ENCODE peak calls at places on chromosomes 13 and 19, in six cellular contexts. H is heart right ventricle, T is sigmoid colon, C is heart left ventricle, A is mesenchymal stem cell, P is colonic mucosa. S is an unnamed sample. For H3K36me3, the result is how much of the 10 kb centered on the place peaks cover.

GRCh38 chr19:28027116-28027515 is 1185.8 kb downstream of the UQCRFS1 start:
- DNase-seq in H (no peak), T (no peak), C (no peak), A (no peak), P (no peak), S (no peak)

GRCh38 chr19:55179570-55180484 is at the start of gene SYT5:
- DNase-seq in H (peak), T (no peak), C (no peak), A (no peak), P (peak), S (no peak)

GRCh38 chr19:38736036-38736412 is 8.2 kb downstream of the CAPN12 start:
- DNase-seq in H (peak), T (peak), C (peak), A (peak), P (peak), S (no peak)

GRCh38 chr19:7554990-7555864 is 19.7 kb downstream of the PNPLA6 start:
- DNase-seq in H (no peak), T (no peak), C (no peak), A (no peak), P (peak), S (no peak)

GRCh38 chr19:39506944-39507714 is 7.8 kb upstream of the SELENOV start:
- DNase-seq in H (no peak), T (no peak), C (no peak), A (peak), P (peak), S (no peak)

GRCh38 chr13:106597190-106597589 is 29.3 kb upstream of the ARGLU1 start:
- DNase-seq in H (peak), T (peak), C (peak), A (no peak), P (no peak), S (no peak)

GRCh38 chr13:71587778-71588177 is 279.2 kb downstream of the DACH1 start:
- DNase-seq in H (no peak), T (no peak), C (no peak), A (no peak), P (no peak), S (no peak)

GRCh38 chr19:31160346-31160926 is 188.8 kb downstream of the TSHZ3 start:
- DNase-seq in H (no peak), T (no peak), C (no peak), A (no peak), P (no peak), S (no peak)

GRCh38 chr19:48102870-48103751 is 7.5 kb downstream of the PLA2G4C start:
- DNase-seq in H (no peak), T (no peak), C (no peak), A (no peak), P (peak), S (peak)

GRCh38 chr19:46919324-46919723 is 58.5 kb downstream of the ARHGAP35 start:
- DNase-seq in H (no peak), T (no peak), C (no peak), A (peak), P (no peak), S (no peak)

GRCh38 chr13:49400755-49401659 is 42.9 kb downstream of the CAB39L start:
- DNase-seq in H (no peak), T (peak), C (peak), A (peak), P (peak), S (no peak)

GRCh38 chr19:29121684-29122083 is 91.3 kb downstream of the UQCRFS1 start:
- DNase-seq in H (no peak), T (no peak), C (no peak), A (no peak), P (no peak), S (no peak)

GRCh38 chr13:113666951-113667701 is at the start of gene GRK1:
- DNase-seq in H (no peak), T (peak), C (peak), A (no peak), P (no peak), S (peak)

GRCh38 chr19:18029617-18030338 is 21.8 kb downstream of the ARRDC2 start:
- DNase-seq in H (no peak), T (peak), C (no peak), A (peak), P (peak), S (peak)

GRCh38 chr19:13002970-13003540 is 7.8 kb downstream of the NFIX start:
- DNase-seq in H (no peak), T (peak), C (no peak), A (no peak), P (peak), S (no peak)

GRCh38 chr19:1261863-1262686 is 7.1 kb upstream of the CIRBP start:
- DNase-seq in H (peak), T (peak), C (peak), A (peak), P (peak), S (peak)

GRCh38 chr19:6047256-6047655 is 63.0 kb downstream of the RFX2 start:
- DNase-seq in H (no peak), T (no peak), C (no peak), A (no peak), P (no peak), S (no peak)

GRCh38 chr13:92379371-92379770 is 847.2 kb upstream of the GPC6 start:
- DNase-seq in H (no peak), T (no peak), C (no peak), A (no peak), P (no peak), S (no peak)

GRCh38 chr19:21492932-21493906 is 12.2 kb upstream of the ZNF429 start:
- DNase-seq in H (no peak), T (no peak), C (no peak), A (no peak), P (no peak), S (no peak)

GRCh38 chr19:21496876-21497275 is 8.5 kb upstream of the ZNF429 start:
- DNase-seq in H (no peak), T (no peak), C (no peak), A (no peak), P (no peak), S (no peak)

DNA sequence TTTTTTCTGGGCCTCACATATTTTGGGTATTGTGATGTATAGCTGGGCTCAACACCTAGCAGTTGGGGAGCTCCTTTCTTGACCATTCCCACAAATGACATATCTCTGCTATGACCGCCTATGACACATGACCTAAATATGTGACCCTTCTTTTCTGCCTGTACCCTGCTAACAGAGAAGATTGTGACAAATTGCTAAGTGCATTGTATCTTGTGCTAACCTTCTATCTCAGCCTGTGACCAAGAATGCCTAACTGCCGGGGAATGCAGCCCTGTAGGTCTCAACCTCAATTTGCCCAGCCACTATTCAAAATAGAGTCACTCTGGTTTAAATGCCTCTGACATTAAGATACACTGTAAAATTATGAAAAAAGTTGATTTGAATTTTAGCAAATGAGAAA is 6.8 kb upstream of the ZNF429 start:
- DNase-seq in H (no peak), T (no peak), C (no peak), A (no peak), P (no peak), S (no peak)
- H3K36me3 ChIP-seq in H (under half), T (under half), C (under half), A (under half), P (under half), S (under half)

DNA sequence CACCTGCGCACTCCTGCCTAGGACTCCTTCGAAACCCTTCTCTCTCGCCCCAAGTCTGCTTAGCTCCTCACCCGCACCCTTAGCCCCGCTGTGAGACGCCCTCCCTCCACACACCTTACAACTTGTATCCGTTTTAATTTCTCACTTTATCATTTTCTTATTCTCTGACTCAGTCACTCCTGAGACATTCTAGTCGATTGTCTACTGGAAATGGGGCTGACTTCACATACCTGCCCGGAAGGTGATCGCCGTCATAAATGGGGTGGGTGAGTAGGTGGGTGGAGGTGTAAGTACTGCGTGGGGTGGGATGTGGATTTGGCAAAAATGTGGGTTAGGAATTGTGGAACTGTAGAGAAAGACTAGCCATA is 714 bp downstream of the NDFIP2 start:
- DNase-seq in H (no peak), T (no peak), C (no peak), A (no peak), P (peak), S (no peak)
- H3K27ac ChIP-seq in H (peak), T (peak), C (peak), A (peak), P (peak), S (peak)

GRCh38 chr13:109760951-109761350 is 25.4 kb downstream of the IRS2 start:
- DNase-seq in H (no peak), T (no peak), C (no peak), A (no peak), P (no peak), S (no peak)

GRCh38 chr13:109758937-109759480 is 27.4 kb downstream of the IRS2 start:
- DNase-seq in H (no peak), T (no peak), C (no peak), A (no peak), P (no peak), S (no peak)

GRCh38 chr13:109760372-109760771 is 26.0 kb downstream of the IRS2 start:
- DNase-seq in H (no peak), T (no peak), C (no peak), A (no peak), P (no peak), S (no peak)

GRCh38 chr13:109761695-109762094 is 24.7 kb downstream of the IRS2 start:
- DNase-seq in H (no peak), T (no peak), C (no peak), A (no peak), P (no peak), S (no peak)

GRCh38 chr13:109759609-109760008 is 26.8 kb downstream of the IRS2 start:
- DNase-seq in H (no peak), T (no peak), C (no peak), A (no peak), P (no peak), S (no peak)
- H3K36me3 ChIP-seq in H (under half), T (under half), C (under half), A (under half), P (under half), S (under half)

GRCh38 chr13:99969368-99969933 is 2.1 kb downstream of the ZIC5 start:
- DNase-seq in H (no peak), T (no peak), C (no peak), A (no peak), P (peak), S (no peak)
- H3K27ac ChIP-seq in H (no peak), T (no peak), C (no peak), A (peak), P (no peak), S (no peak)

GRCh38 chr19:58129284-58129683 is 21.3 kb downstream of the ZNF329 start:
- DNase-seq in H (no peak), T (no peak), C (no peak), A (no peak), P (no peak), S (no peak)
- H3K36me3 ChIP-seq in H (half or more), T (under half), C (under half), A (half or more), P (under half), S (half or more)

GRCh38 chr13:36357231-36357630 is 11.0 kb upstream of the SPART start:
- DNase-seq in H (no peak), T (no peak), C (no peak), A (no peak), P (no peak), S (no peak)
- H3K27ac ChIP-seq in H (no peak), T (peak), C (no peak), A (peak), P (no peak), S (no peak)

GRCh38 chr19:16519230-16519687 is 23.0 kb downstream of the CHERP start:
- DNase-seq in H (no peak), T (no peak), C (no peak), A (no peak), P (no peak), S (no peak)

GRCh38 chr19:16520986-16521624 is 21.1 kb downstream of the CHERP start:
- DNase-seq in H (no peak), T (no peak), C (no peak), A (no peak), P (no peak), S (no peak)

GRCh38 chr19:16521715-16522289 is 20.4 kb downstream of the CHERP start:
- DNase-seq in H (no peak), T (no peak), C (no peak), A (no peak), P (no peak), S (no peak)

GRCh38 chr19:16518483-16519229 is 22.5 kb downstream of the C19orf44 start:
- DNase-seq in H (no peak), T (no peak), C (no peak), A (no peak), P (no peak), S (no peak)

GRCh38 chr19:16520074-16520973 is 21.9 kb downstream of the CHERP start:
- DNase-seq in H (no peak), T (no peak), C (no peak), A (no peak), P (no peak), S (no peak)
- H3K36me3 ChIP-seq in H (half or more), T (half or more), C (under half), A (half or more), P (under half), S (under half)